ENCODE peak calls at places on chromosomes 5 and 9, in ten cellular contexts. D is heart right ventricle; G is ovary; Z is CD8-positive, alpha-beta T cell; J is MM.1S; V is Peyer's patch; B is stomach; X is psoas muscle; Y is right lobe of liver; W is neuronal stem cell. H is an unnamed sample.

GRCh38 chr5:168135897-168136296 is 155.5 kb upstream of the WWC1 start:
- DNase-seq in X (no peak), V (no peak), Y (no peak), J (no peak), W (no peak), B (no peak), Z (no peak), D (no peak), G (no peak), H (no peak)

GRCh38 chr5:126677101-126677500 is 76.4 kb downstream of the PHAX start:
- DNase-seq in J (no peak), Y (no peak), Z (no peak), B (no peak), V (no peak), W (no peak), G (no peak), X (no peak), D (no peak), H (no peak)

GRCh38 chr9:92177591-92177990 is 62.4 kb upstream of the SPTLC1 start:
- DNase-seq in V (no peak), W (no peak), Y (no peak), D (no peak), J (no peak), X (no peak), Z (no peak), B (no peak), G (no peak), H (no peak)

GRCh38 chr9:135874859-135875258 is 32.5 kb downstream of the CAMSAP1 start:
- DNase-seq in B (no peak), D (no peak), X (no peak), V (no peak), Y (no peak), Z (no peak), W (no peak), J (no peak), G (no peak), H (no peak)

GRCh38 chr5:176620333-176620981 is 9.9 kb downstream of the SNCB start:
- DNase-seq in J (no peak), Z (no peak), Y (no peak), B (no peak), X (peak; percentile 41), G (no peak), D (no peak), V (no peak), W (no peak), H (no peak)

GRCh38 chr5:84287964-84288363 is 96.7 kb downstream of the EDIL3 start:
- DNase-seq in W (no peak), B (no peak), V (no peak), Y (no peak), X (no peak), D (no peak), J (peak; percentile 30), G (no peak), Z (no peak), H (no peak)

GRCh38 chr5:170100051-170100943 is 5.4 kb upstream of the FOXI1 start:
- DNase-seq in W (peak; percentile 89), G (peak; percentile 80), J (peak; percentile 57), Y (peak; percentile 62), Z (peak; percentile 50), D (peak; percentile 62), X (peak; percentile 52), B (peak; percentile 74), V (peak; percentile 85), H (peak; percentile 72)

GRCh38 chr5:149024477-149024876 is 38.4 kb downstream of the SH3TC2 start:
- DNase-seq in Z (no peak), G (no peak), J (no peak), V (no peak), B (no peak), X (no peak), D (no peak), W (no peak), Y (no peak), H (no peak)

GRCh38 chr5:139363937-139364336 is 19.2 kb downstream of the SLC23A1 start:
- DNase-seq in W (no peak), Y (no peak), Z (no peak), J (no peak), X (no peak), D (no peak), V (no peak), B (no peak), G (no peak), H (no peak)

GRCh38 chr5:72282878-72283277 is 37.2 kb downstream of the MRPS27 start:
- DNase-seq in Y (no peak), B (no peak), D (no peak), V (no peak), X (no peak), Z (no peak), W (no peak), G (no peak), J (no peak), H (no peak)

GRCh38 chr5:61675015-61675692 is 343.1 kb downstream of the ZSWIM6 start:
- DNase-seq in G (no peak), V (no peak), J (no peak), D (no peak), W (peak; percentile 63), B (no peak), Y (no peak), X (no peak), Z (no peak), H (no peak)

GRCh38 chr9:128916204-128916603 is 4.6 kb upstream of the PHYHD1 start:
- DNase-seq in Z (no peak), D (peak; percentile 63), X (peak; percentile 75), W (no peak), J (no peak), B (no peak), V (no peak), G (peak; percentile 57), Y (peak; percentile 68), H (no peak)

GRCh38 chr9:5510360-5510931 is at the start of gene PDCD1LG2:
- DNase-seq in J (peak; percentile 57), B (no peak), W (no peak), G (no peak), X (no peak), V (no peak), D (no peak), Y (no peak), Z (no peak), H (no peak)

GRCh38 chr9:127102788-127103187 is 19.6 kb downstream of the ANGPTL2 start:
- DNase-seq in Z (no peak), X (no peak), W (no peak), V (no peak), B (no peak), Y (no peak), G (no peak), D (no peak), J (no peak), H (no peak)

GRCh38 chr9:127104465-127105311 is 17.7 kb downstream of the ANGPTL2 start:
- DNase-seq in V (no peak), Y (no peak), J (no peak), W (no peak), B (no peak), X (no peak), Z (no peak), G (no peak), D (no peak), H (no peak)

GRCh38 chr9:127099664-127100063 is 22.8 kb downstream of the ANGPTL2 start:
- DNase-seq in Y (no peak), D (no peak), J (no peak), V (no peak), B (no peak), Z (no peak), G (no peak), X (no peak), W (no peak), H (no peak)

GRCh38 chr9:127098916-127099315 is 23.5 kb downstream of the ANGPTL2 start:
- DNase-seq in Y (no peak), B (no peak), G (no peak), D (no peak), X (no peak), W (no peak), V (no peak), J (no peak), Z (no peak), H (no peak)

GRCh38 chr9:127102176-127102575 is 20.3 kb downstream of the ANGPTL2 start:
- DNase-seq in X (no peak), V (no peak), W (no peak), B (no peak), J (no peak), Z (no peak), Y (no peak), D (no peak), G (no peak), H (no peak)
- H3K4me1 ChIP-seq in X (peaks cover 10% of the 10 kb centered on the region), V (no peaks in the 10 kb centered on the region), W (no peaks in the 10 kb centered on the region), B (no peaks in the 10 kb centered on the region), J (no peaks in the 10 kb centered on the region), Z (no peaks in the 10 kb centered on the region), Y (no peaks in the 10 kb centered on the region), D (peaks cover 29% of the 10 kb centered on the region), G (peaks cover 5% of the 10 kb centered on the region), H (no peaks in the 10 kb centered on the region)

DNA sequence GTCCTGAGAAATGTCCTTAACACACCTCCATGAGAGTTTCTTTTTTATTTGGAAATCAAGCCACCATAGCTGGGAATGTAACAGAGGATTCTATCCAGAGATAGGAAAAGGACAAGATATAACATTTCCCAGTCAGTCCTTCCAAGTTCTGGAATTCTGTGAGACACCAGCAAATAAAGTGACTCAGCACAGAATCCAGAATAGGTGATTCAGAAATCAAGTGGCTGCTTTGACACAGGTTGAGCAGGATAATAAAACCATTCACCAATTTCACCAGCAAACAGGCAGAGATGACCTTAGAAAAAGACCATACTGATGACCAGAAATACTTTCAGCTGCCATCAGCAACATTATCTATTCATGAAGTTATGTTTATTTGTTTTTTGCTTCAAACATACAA is 491.4 kb upstream of the TUSC1 start:
- DNase-seq in W (no peak), V (no peak), B (no peak), X (no peak), G (no peak), J (no peak), D (no peak), Y (no peak), Z (no peak), H (no peak)
- H3K4me1 ChIP-seq in W (no peaks in the 10 kb centered on the region), V (no peaks in the 10 kb centered on the region), B (no peaks in the 10 kb centered on the region), X (no peaks in the 10 kb centered on the region), G (no peaks in the 10 kb centered on the region), J (no peaks in the 10 kb centered on the region), D (no peaks in the 10 kb centered on the region), Y (no peaks in the 10 kb centered on the region), Z (no peaks in the 10 kb centered on the region), H (no peaks in the 10 kb centered on the region)

DNA sequence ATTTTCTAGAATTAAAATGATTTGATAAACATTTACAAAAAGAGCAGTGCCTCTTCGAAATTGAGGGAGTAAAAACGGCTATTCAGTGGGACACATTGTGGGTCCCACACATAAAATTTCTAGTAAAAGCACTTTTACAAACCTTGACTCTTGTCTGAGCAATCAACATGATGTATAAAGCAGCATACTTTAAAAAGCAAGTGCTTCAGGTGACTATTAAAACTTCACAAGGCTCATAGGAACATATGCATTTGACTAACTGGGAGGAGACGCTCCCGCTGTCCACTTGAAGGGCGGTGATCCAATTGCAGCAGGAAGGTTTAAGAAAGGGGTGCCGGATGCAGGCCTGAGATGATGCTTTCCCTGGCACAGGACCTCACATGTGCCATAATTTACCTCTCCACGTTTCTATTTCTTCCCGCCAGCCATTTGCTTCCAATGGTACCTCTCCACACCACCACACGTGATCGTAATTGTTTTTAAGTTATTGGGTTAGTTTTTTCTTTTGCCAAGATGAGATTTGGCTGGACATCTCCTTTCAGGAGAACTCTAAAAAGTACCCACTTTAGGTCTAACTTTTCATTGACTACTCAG is 1.8 kb downstream of the MCTP1 start:
- DNase-seq in X (no peak), J (no peak), B (no peak), Z (no peak), G (no peak), W (no peak), V (no peak), D (no peak), Y (no peak), H (no peak)
- H3K4me1 ChIP-seq in X (no peaks in the 10 kb centered on the region), J (no peaks in the 10 kb centered on the region), B (peaks cover 23% of the 10 kb centered on the region), Z (peaks cover 10% of the 10 kb centered on the region), G (peaks cover 1% of the 10 kb centered on the region), W (peaks cover 3% of the 10 kb centered on the region), V (peaks cover 23% of the 10 kb centered on the region), D (peaks cover 15% of the 10 kb centered on the region), Y (no peaks in the 10 kb centered on the region), H (no peaks in the 10 kb centered on the region)

GRCh38 chr5:57111993-57112392 is 61.9 kb upstream of the GPBP1 start:
- DNase-seq in Y (peak; percentile 73), G (no peak), X (no peak), B (no peak), D (no peak), Z (no peak), W (no peak), V (no peak), J (no peak), H (no peak)
- H3K4me1 ChIP-seq in Y (no peaks in the 10 kb centered on the region), G (no peaks in the 10 kb centered on the region), X (no peaks in the 10 kb centered on the region), B (no peaks in the 10 kb centered on the region), D (no peaks in the 10 kb centered on the region), Z (peaks cover under 1% of the 10 kb centered on the region), W (no peaks in the 10 kb centered on the region), V (no peaks in the 10 kb centered on the region), J (no peaks in the 10 kb centered on the region), H (no peaks in the 10 kb centered on the region)

H was measured in OCI-LY7.